ENCODE peak calls at places on chromosomes 6 and 20, in seven cellular contexts. P is OCI-LY7; L is GM13977; N is foreskin fibroblast; K is H7; S is mucosa of descending colon; W is activated CD8-positive, alpha-beta T cell treated with anti-CD3 and anti-CD28 coated beads for 36 hours. B is an unnamed sample.

GRCh38 chr6:78771619-78772018 is 95.7 kb upstream of the IRAK1BP1 start:
- DNase-seq in K (no peak), L (no peak), N (no peak), S (no peak), W (no peak), P (no peak), B (no peak)

GRCh38 chr6:21331221-21331620 is 262.3 kb upstream of the SOX4 start:
- DNase-seq in W (no peak), P (no peak), K (no peak), L (no peak), N (no peak), S (no peak), B (no peak)

GRCh38 chr20:44572551-44573500 is 9.6 kb upstream of the PKIG start:
- DNase-seq in W (no peak), N (peak), S (no peak), L (no peak), P (peak), K (no peak), B (no peak)

GRCh38 chr6:53306819-53307347 is 41.9 kb downstream of the ELOVL5 start:
- DNase-seq in L (peak), P (no peak), W (peak), N (peak), S (no peak), K (no peak), B (peak)

GRCh38 chr6:97240222-97240621 is 42.8 kb downstream of the MMS22L start:
- DNase-seq in L (no peak), P (no peak), S (no peak), W (no peak), K (no peak), N (peak), B (no peak)

GRCh38 chr6:33427585-33428218 is 7.8 kb downstream of the SYNGAP1 start:
- DNase-seq in K (peak), W (peak), S (peak), P (peak), L (peak), N (peak), B (peak)

GRCh38 chr6:110558575-110558974 is 82.2 kb upstream of the SLC22A16 start:
- DNase-seq in K (no peak), L (no peak), S (no peak), P (no peak), N (no peak), W (no peak), B (no peak)

GRCh38 chr6:144151010-144151727 is 852 bp downstream of the STX11 start:
- DNase-seq in W (peak), P (peak), K (peak), L (peak), N (peak), S (peak), B (peak)

GRCh38 chr6:16690244-16691142 is 70.8 kb downstream of the ATXN1 start:
- DNase-seq in W (peak), N (peak), P (no peak), L (peak), K (no peak), S (no peak), B (peak)

B was measured in activated CD4-positive, alpha-beta memory T cell treated with anti-CD3 and anti-CD28 coated beads for 36 hours.